ENCODE peak calls at places on chromosomes 5 and 9, in eight cellular contexts. P, A, B, N, H, T, R and D are unnamed samples.

GRCh38 chr5:32138839-32139493 is 35.2 kb downstream of the GOLPH3 start:
- DNase-seq in P (no peak), A (no peak), B (no peak), N (peak; percentile 69), H (no peak), T (no peak), R (no peak), D (no peak)

GRCh38 chr5:173911623-173912022 is 23.5 kb downstream of the CPEB4 start:
- DNase-seq in P (no peak), A (no peak), B (no peak), N (no peak), H (no peak), T (no peak), R (no peak), D (no peak)

GRCh38 chr5:151741678-151742423 is 16.6 kb downstream of the ATOX1 start:
- DNase-seq in P (no peak), A (no peak), B (no peak), N (no peak), H (peak; percentile 55), T (peak; percentile 39), R (no peak), D (no peak)

GRCh38 chr5:66529182-66529581 is 67.0 kb upstream of the MAST4 start:
- DNase-seq in P (no peak), A (no peak), B (no peak), N (no peak), H (no peak), T (no peak), R (no peak), D (no peak)

GRCh38 chr9:131008909-131009618 is at the start of gene LAMC3:
- DNase-seq in P (no peak), A (no peak), B (no peak), N (no peak), H (no peak), T (peak; percentile 12), R (no peak), D (no peak)

GRCh38 chr5:114305402-114306207 is 56.3 kb upstream of the KCNN2 start:
- DNase-seq in P (peak; percentile 16), A (peak; percentile 15), B (no peak), N (no peak), H (peak; percentile 30), T (peak; percentile 52), R (no peak), D (no peak)

GRCh38 chr9:38700695-38701094 is 19.2 kb downstream of the FAM240B start:
- DNase-seq in P (no peak), A (no peak), B (no peak), N (no peak), H (no peak), T (peak; percentile 27), R (no peak), D (no peak)

GRCh38 chr5:150638053-150638444 is 2.4 kb upstream of the SYNPO start:
- DNase-seq in P (no peak), A (no peak), B (no peak), N (no peak), H (no peak), T (no peak), R (no peak), D (no peak)

GRCh38 chr5:78504726-78505431 is 143.7 kb downstream of the LHFPL2 start:
- DNase-seq in P (no peak), A (peak; percentile 97), B (peak; percentile 95), N (no peak), H (peak; percentile 99), T (peak; percentile 100), R (peak; percentile 81), D (peak; percentile 74)

GRCh38 chr5:84287964-84288363 is 96.7 kb downstream of the EDIL3 start:
- DNase-seq in P (no peak), A (peak; percentile 5), B (no peak), N (no peak), H (peak; percentile 44), T (peak; percentile 86), R (no peak), D (no peak)

GRCh38 chr5:164119806-164120440 is 614.5 kb downstream of the MAT2B start:
- DNase-seq in P (no peak), A (no peak), B (no peak), N (no peak), H (peak; percentile 4), T (peak; percentile 46), R (no peak), D (no peak)

GRCh38 chr5:177302354-177303110 is 987 bp downstream of the RAB24 start:
- DNase-seq in P (no peak), A (no peak), B (no peak), N (no peak), H (no peak), T (no peak), R (no peak), D (no peak)
- TF ChIP-seq CTCF in P (peak; percentile 19), A (no peak), B (no peak), N (no peak), H (peak; percentile 26), T (peak; percentile 8), R (no peak), D (no peak)

GRCh38 chr5:10275460-10275859 is 25.4 kb downstream of the CCT5 start:
- DNase-seq in P (no peak), A (no peak), B (no peak), N (no peak), H (no peak), T (no peak), R (no peak), D (no peak)
- TF ChIP-seq CTCF in P (no peak), A (no peak), B (no peak), N (no peak), H (no peak), T (no peak), R (no peak), D (no peak)

GRCh38 chr5:77394064-77394716 is 97.9 kb downstream of the WDR41 start:
- DNase-seq in P (no peak), A (no peak), B (no peak), N (no peak), H (no peak), T (no peak), R (no peak), D (no peak)
- TF ChIP-seq CTCF in P (no peak), A (no peak), B (no peak), N (no peak), H (no peak), T (no peak), R (no peak), D (no peak)

DNA sequence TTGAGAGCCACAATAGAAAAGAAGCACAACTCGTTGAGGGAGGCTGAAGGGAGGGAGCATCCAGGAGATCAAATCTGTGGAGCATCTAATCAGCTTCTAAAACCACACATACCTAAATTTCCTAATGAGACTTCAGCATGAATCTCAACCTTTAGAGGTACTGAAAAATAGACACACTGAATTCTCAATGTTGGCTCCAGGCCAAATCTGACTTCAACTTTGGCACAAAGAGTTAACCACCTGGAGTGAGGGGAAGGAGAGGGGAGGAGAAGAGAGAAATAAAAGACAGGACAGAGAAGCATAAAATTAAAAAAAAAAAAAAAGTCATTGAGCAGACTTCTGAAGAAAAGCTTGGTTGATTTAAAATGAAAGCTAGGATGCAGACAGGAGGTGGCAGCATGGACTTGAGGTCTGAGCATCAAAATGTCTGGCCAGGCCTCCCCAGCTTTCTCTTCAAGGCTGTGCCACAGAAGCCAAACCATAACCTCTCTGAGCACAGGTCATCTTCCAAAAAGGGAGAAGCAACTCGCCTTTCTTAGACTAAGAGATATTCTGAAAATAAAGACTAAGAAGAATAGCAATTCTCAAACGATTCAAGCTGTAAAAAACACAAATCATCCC is 205.6 kb downstream of the DENND1A start:
- DNase-seq in P (no peak), A (no peak), B (no peak), N (no peak), H (no peak), T (peak; percentile 79), R (peak; percentile 38), D (peak; percentile 23)
- TF ChIP-seq CTCF in P (no peak), A (peak; percentile 20), B (peak; percentile 12), N (no peak), H (peak; percentile 23), T (peak; percentile 41), R (no peak), D (no peak)

GRCh38 chr5:129115680-129116079 is 21.1 kb downstream of the ISOC1 start:
- DNase-seq in P (no peak), A (no peak), B (no peak), N (no peak), H (no peak), T (no peak), R (no peak), D (no peak)

GRCh38 chr5:129114539-129115193 is 20.1 kb downstream of the ISOC1 start:
- DNase-seq in P (no peak), A (no peak), B (no peak), N (no peak), H (no peak), T (no peak), R (no peak), D (no peak)

GRCh38 chr5:129111351-129111750 is 16.8 kb downstream of the ISOC1 start:
- DNase-seq in P (no peak), A (no peak), B (no peak), N (no peak), H (no peak), T (no peak), R (no peak), D (no peak)

GRCh38 chr5:129112295-129112694 is 17.7 kb downstream of the ISOC1 start:
- DNase-seq in P (no peak), A (no peak), B (no peak), N (no peak), H (no peak), T (no peak), R (no peak), D (no peak)

DNA sequence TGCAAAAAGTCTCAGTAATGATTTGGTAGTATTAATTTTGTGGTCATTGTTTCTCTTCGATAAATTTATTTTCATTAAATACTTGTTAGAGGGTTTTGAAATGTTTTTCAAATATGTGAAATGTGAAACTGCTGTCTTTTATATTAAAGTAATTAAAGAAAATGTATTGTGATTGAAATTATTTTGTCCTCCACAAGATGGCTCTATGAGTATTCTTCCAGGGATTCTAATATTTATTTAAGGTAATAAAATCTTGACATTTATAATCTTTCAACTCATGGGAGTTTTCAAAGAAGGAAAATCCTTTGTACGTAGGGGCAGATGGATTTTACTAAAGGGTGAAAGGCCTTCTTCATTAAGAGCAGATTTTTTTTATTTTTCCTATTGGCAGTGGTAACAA is 19.3 kb downstream of the ISOC1 start:
- DNase-seq in P (no peak), A (no peak), B (no peak), N (no peak), H (no peak), T (no peak), R (no peak), D (no peak)
- TF ChIP-seq CTCF in P (no peak), A (no peak), B (no peak), N (no peak), H (no peak), T (peak; percentile 21), R (no peak), D (no peak)

DNA sequence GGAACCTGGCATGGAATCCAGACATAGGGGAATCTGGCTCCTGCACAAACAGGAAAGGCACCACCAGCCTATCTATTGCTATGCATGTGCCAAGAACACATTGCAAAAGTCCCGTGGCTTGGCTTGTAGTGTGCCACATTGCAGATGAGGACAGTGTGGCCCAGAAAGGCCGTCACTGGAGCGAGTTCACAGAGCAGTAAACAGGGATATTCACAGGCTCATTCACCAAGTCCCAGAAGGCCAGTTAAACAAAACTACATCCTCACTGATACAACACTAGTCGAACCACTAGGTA is 39.6 kb upstream of the TRIM32 start:
- DNase-seq in P (no peak), A (no peak), B (peak; percentile 69), N (no peak), H (no peak), T (no peak), R (no peak), D (no peak)
- TF ChIP-seq CTCF in P (no peak), A (no peak), B (no peak), N (no peak), H (no peak), T (no peak), R (no peak), D (no peak)

GRCh38 chr9:133463234-133463863 is 3.6 kb downstream of the CACFD1 start:
- DNase-seq in P (no peak), A (no peak), B (no peak), N (no peak), H (no peak), T (no peak), R (no peak), D (no peak)
- TF ChIP-seq CTCF in P (peak; percentile 25), A (no peak), B (no peak), N (no peak), H (no peak), T (no peak), R (no peak), D (no peak)